ENCODE peak calls at places on chromosomes 2 and 18, in five cellular contexts. K is stimulated activated naive CD8-positive, alpha-beta T cell treated with anti-CD3 and anti-CD28 coated beads, Interleukin-15, Interleukin-2, amounts not matched to agents 100 U/mL and 50 U/mL, for 24 hours; O is activated CD8-positive, alpha-beta memory T cell treated with anti-CD3 and anti-CD28 coated beads, Interleukin-2, amount 50 U/mL, for 48 hours; B is DMS 273 treated with DMSO at 0.1 percent for 48 hours; R is hippocampal formation. N is an unnamed sample.
A peak's percentile ranks its signal among the peaks of the same experiment; 100 is the strongest.

GRCh38 chr18:7856733-7857132 is 289.6 kb downstream of the PTPRM start:
- DNase-seq in K (no peak), O (no peak), B (no peak), R (no peak), N (peak; percentile 78)

GRCh38 chr18:5513947-5514346 is 29.9 kb downstream of the EPB41L3 start:
- DNase-seq in K (no peak), O (no peak), B (peak; percentile 71), R (no peak), N (peak; percentile 91)

GRCh38 chr2:217903859-217904613 is 98.8 kb downstream of the TNS1 start:
- DNase-seq in K (no peak), O (no peak), B (no peak), R (peak; percentile 57), N (no peak)

GRCh38 chr2:144448389-144449027 is 71.4 kb downstream of the ZEB2 start:
- DNase-seq in K (no peak), O (no peak), B (no peak), R (no peak), N (no peak)

GRCh38 chr2:231601356-231602229 is 8.9 kb downstream of the TEX44 start:
- DNase-seq in K (peak; percentile 90), O (peak; percentile 93), B (peak; percentile 43), R (peak; percentile 57), N (peak; percentile 54)

GRCh38 chr2:43269074-43269572 is 42.7 kb upstream of the ZFP36L2 start:
- DNase-seq in K (no peak), O (no peak), B (no peak), R (no peak), N (no peak)

GRCh38 chr2:130986890-130987493 is 106.3 kb downstream of the FAM168B start:
- DNase-seq in K (no peak), O (no peak), B (no peak), R (no peak), N (no peak)

GRCh38 chr2:217714268-217714643 is 288.5 kb downstream of the TNS1 start:
- DNase-seq in K (no peak), O (no peak), B (no peak), R (peak; percentile 93), N (no peak)

GRCh38 chr2:233255151-233255550 is 3.7 kb downstream of the ATG16L1 start:
- DNase-seq in K (no peak), O (no peak), B (no peak), R (no peak), N (no peak)

GRCh38 chr2:20525041-20526035 is 78.5 kb downstream of the RHOB start:
- DNase-seq in K (peak; percentile 13), O (no peak), B (no peak), R (no peak), N (no peak)

GRCh38 chr18:46546111-46546640 is 110.8 kb downstream of the LOXHD1 start:
- DNase-seq in K (no peak), O (no peak), B (no peak), R (no peak), N (no peak)